ENCODE peak calls at places on chromosomes 12 and 14, in nine cellular contexts. B is NT2/D1, J is H9, T is fibroblast of lung, W is trophoblast cell, D is H1, I is GM12878, A is IMR-90, F is Karpas-422. V is an unnamed sample.

GRCh38 chr12:12004524-12004923 is 66.2 kb upstream of the BCL2L14 start:
- DNase-seq in B (no peak), J (no peak), T (no peak), W (no peak), D (no peak), I (no peak), A (no peak), F (peak), V (no peak)

GRCh38 chr12:125773033-125773432 is 707.8 kb downstream of the AACS start:
- DNase-seq in B (peak), J (peak), T (peak), W (peak), D (peak), I (no peak), A (no peak), F (peak), V (no peak)

GRCh38 chr12:49923035-49923644 is 19.4 kb upstream of the FAIM2 start:
- DNase-seq in B (no peak), J (peak), T (no peak), W (no peak), D (no peak), I (no peak), A (no peak), F (no peak), V (no peak)

GRCh38 chr14:64838656-64839055 is 41.1 kb downstream of the SPTB start:
- DNase-seq in B (no peak), J (no peak), T (no peak), W (no peak), D (no peak), I (no peak), A (no peak), F (no peak), V (no peak)

GRCh38 chr14:68730811-68731425 is 61.9 kb downstream of the ZFP36L1 start:
- DNase-seq in B (peak), J (peak), T (no peak), W (no peak), D (no peak), I (no peak), A (no peak), F (no peak), V (no peak)

GRCh38 chr12:131061041-131061806 is 107.5 kb downstream of the ADGRD1 start:
- DNase-seq in B (no peak), J (peak), T (no peak), W (no peak), D (no peak), I (peak), A (no peak), F (no peak), V (no peak)

GRCh38 chr12:104790296-104791125 is 167.6 kb downstream of the SLC41A2 start:
- DNase-seq in B (no peak), J (peak), T (no peak), W (peak), D (no peak), I (peak), A (peak), F (peak), V (peak)

GRCh38 chr12:120365675-120366340 is 3.2 kb downstream of the MSI1 start:
- DNase-seq in B (no peak), J (no peak), T (no peak), W (peak), D (no peak), I (no peak), A (no peak), F (no peak), V (no peak)

GRCh38 chr14:102693006-102693755 is 84.1 kb upstream of the TRAF3 start:
- DNase-seq in B (no peak), J (no peak), T (no peak), W (peak), D (no peak), I (no peak), A (no peak), F (no peak), V (peak)

GRCh38 chr14:51859136-51859535 is 1.3 kb upstream of the GNG2 start:
- DNase-seq in B (no peak), J (no peak), T (peak), W (no peak), D (no peak), I (no peak), A (peak), F (peak), V (no peak)

GRCh38 chr12:117019866-117020265 is 79.3 kb downstream of the TESC start:
- DNase-seq in B (no peak), J (no peak), T (no peak), W (no peak), D (no peak), I (no peak), A (no peak), F (no peak), V (no peak)

GRCh38 chr12:67991158-67991557 is 1.9 kb downstream of the IFNG-AS1 start:
- DNase-seq in B (no peak), J (no peak), T (no peak), W (no peak), D (no peak), I (no peak), A (no peak), F (no peak), V (no peak)

GRCh38 chr14:32709072-32709471 is 229.6 kb upstream of the NPAS3 start:
- DNase-seq in B (no peak), J (no peak), T (peak), W (peak), D (no peak), I (no peak), A (peak), F (no peak), V (peak)

GRCh38 chr14:35374273-35374681 is 30.3 kb downstream of the NFKBIA start:
- DNase-seq in B (no peak), J (no peak), T (peak), W (peak), D (no peak), I (no peak), A (peak), F (no peak), V (peak)

GRCh38 chr12:73950506-73950905 is 587.1 kb upstream of the ATXN7L3B start:
- DNase-seq in B (no peak), J (no peak), T (no peak), W (no peak), D (no peak), I (no peak), A (no peak), F (no peak), V (no peak)

DNA sequence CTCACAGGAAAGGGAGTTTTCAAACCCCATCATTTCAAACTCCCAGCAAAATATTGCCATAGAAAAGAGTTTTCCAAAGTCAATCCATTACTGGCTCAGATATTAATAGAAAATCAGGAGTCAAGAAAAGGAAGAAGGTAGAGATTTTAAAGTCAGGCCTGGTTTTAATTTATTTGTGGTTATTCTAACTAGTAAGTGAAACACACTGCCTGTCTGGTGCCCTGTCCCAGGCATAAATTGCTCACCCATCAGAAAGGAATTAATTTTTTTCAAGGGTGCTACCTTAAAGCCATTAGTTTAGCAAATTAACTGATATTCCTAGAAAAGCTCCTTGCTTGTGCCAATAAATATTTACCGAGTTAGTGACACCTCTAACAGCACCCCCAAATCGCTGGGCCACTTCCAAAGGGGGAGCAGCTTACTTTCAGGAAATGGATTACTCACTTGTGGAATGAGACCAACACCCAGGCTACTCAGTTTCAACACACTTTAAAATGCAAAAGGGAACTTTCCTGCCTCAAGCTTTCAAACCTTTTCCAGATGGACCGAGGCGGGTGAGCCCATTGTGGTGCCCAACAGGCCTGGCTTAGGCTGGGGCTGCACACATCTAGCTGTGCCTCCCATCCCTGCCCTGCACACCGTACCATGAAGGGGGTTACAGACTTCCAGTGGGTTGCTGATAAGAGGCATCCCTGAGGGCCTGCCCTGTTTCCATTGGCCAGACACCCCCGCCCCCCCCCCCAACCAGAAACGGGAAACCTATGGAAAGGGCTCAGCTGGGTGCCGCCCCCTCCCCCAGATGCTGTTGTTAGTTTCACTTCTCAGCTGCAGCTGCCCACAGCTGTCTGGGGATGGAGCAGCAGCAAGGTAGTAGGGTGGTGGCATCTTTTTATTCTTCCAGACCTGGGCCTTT is 117.2 kb downstream of the SAMD4A start:
- DNase-seq in B (no peak), J (peak), T (peak), W (peak), D (peak), I (no peak), A (peak), F (no peak), V (peak)
- H3K9ac ChIP-seq in B (no peak), J (no peak), T (peak), W (no peak), D (no peak), I (no peak), A (peak), F (no peak), V (peak)

DNA sequence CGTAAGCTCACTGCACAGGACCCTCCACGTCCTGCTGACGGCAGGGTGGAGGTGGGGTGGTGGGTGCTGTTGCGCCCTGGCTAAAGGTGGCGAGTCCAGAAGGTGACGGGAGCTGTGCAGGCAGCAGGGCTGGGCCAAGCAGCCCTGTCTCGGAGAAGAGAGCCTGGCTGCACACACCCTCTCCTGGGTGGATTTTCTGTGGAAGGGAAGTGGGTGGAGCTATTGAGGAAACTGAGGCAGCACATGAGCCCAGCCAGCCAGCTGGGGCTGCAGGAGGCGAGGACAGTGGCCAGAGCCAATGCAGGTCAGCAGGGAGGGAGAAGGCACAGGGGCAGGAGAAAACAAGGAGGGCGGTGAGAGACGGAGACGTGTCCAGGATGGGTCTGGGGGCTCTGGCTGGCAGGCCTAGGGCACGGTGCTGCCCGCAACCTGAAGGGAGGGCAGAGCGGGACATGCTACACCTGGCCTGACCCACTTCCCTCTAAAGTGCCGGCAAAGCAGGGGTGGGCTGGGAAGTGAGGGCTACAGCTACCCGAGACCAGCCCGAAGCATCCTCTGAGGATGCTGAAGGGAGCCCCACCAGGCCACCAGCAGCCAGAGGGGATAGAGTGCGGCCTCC is 20.5 kb downstream of the BTBD6 start:
- DNase-seq in B (no peak), J (no peak), T (no peak), W (no peak), D (no peak), I (no peak), A (no peak), F (no peak), V (no peak)
- H3K9ac ChIP-seq in B (no peak), J (no peak), T (no peak), W (no peak), D (no peak), I (no peak), A (no peak), F (no peak), V (no peak)

DNA sequence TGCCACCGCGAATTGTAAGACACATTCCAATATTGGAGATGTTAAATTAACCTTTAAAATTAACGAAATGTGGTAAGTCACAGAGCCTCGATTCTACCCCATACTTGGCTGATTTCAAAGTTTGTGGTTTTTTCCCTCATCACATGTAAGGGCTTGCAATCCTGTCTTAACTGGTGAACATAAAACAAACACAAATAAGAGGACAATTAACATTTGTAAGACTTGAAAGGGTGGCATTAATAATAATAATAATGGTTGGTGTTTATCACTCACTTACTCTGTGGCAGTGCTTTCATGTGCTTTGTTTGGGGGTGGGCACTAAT is 26.6 kb downstream of the PPFIBP1 start:
- DNase-seq in B (no peak), J (no peak), T (no peak), W (no peak), D (no peak), I (no peak), A (no peak), F (no peak), V (no peak)
- H3K9ac ChIP-seq in B (no peak), J (no peak), T (no peak), W (no peak), D (no peak), I (no peak), A (no peak), F (no peak), V (no peak)

DNA sequence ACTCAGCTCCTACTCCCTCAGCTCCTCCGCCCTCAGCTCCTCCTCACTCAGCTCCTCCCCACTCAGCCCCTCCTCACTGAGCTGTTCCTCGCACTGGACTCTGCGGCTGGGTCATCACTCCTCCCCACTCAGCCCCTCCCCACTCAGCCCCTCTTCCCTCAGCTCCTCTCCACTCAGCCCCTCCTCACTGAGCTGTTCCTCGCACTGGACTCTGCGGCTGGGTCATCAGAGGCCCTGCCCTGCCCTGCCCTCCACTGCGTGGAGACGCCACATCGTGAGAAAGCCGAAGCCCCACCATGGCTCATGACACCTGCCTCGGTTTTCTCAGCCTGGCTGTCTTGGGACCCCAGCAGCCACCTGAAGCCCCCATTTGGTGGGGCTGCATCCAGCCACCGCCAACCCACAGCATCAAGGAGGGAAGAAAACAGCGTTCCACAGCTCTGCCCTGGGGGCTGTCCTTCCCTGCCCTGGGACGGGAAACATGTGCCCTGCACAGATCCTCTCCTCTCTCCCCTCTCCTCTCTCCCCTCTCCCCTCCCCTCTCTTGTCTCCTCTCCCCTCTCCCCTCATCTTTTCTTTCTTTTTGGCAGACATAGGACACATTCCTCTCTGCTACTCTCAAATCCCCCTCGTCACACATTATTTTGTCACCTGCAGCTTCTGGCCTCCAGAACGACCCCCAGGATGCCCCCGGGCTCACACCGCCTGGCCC is 17.7 kb downstream of the NOC4L start:
- DNase-seq in B (no peak), J (no peak), T (no peak), W (no peak), D (no peak), I (no peak), A (no peak), F (no peak), V (no peak)
- H3K9ac ChIP-seq in B (peak), J (no peak), T (no peak), W (no peak), D (no peak), I (no peak), A (no peak), F (no peak), V (no peak)

DNA sequence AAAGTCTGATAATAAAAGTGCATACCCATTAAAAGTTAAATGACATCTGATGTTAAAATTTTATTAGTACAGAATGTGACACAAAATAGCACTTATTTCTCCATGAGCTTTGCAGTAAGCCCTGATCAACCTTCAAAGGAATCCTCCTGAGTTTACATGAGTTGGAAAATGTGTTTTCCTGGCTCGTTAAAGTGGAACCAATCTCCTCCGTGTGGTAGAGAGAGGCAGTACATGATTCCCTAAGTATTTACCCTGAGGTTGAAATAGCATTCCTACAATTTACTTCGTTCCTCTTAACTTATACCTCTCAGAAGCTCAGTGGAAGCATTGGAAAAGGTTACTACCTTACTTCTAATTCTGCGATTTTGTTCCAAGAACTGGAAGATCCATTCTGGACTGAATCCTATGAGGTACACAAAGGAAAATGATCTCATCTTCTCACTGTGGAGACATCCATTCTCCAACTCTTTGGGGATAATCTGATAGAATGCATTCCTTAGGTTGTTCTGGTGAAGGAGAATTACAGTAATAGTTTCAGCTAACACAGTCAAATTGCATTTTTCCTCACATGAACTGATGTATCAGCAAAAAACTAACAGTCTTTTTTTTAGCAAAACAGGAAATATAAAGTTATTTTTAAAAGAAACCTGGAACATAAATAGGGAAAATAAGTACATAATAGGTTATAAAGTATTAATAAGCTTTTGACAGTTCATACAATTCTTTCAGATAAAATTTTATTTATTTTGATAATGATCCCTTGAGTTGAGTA is 475.6 kb downstream of the PDZRN4 start:
- DNase-seq in B (peak), J (no peak), T (peak), W (peak), D (no peak), I (no peak), A (peak), F (no peak), V (peak)
- H3K9ac ChIP-seq in B (no peak), J (no peak), T (no peak), W (no peak), D (no peak), I (no peak), A (no peak), F (no peak), V (no peak)

GRCh38 chr12:88639361-88639760 is 59.1 kb upstream of the KITLG start:
- DNase-seq in B (no peak), J (no peak), T (peak), W (no peak), D (no peak), I (no peak), A (peak), F (no peak), V (no peak)
- H3K9ac ChIP-seq in B (no peak), J (no peak), T (no peak), W (no peak), D (no peak), I (no peak), A (no peak), F (no peak), V (peak)

DNA sequence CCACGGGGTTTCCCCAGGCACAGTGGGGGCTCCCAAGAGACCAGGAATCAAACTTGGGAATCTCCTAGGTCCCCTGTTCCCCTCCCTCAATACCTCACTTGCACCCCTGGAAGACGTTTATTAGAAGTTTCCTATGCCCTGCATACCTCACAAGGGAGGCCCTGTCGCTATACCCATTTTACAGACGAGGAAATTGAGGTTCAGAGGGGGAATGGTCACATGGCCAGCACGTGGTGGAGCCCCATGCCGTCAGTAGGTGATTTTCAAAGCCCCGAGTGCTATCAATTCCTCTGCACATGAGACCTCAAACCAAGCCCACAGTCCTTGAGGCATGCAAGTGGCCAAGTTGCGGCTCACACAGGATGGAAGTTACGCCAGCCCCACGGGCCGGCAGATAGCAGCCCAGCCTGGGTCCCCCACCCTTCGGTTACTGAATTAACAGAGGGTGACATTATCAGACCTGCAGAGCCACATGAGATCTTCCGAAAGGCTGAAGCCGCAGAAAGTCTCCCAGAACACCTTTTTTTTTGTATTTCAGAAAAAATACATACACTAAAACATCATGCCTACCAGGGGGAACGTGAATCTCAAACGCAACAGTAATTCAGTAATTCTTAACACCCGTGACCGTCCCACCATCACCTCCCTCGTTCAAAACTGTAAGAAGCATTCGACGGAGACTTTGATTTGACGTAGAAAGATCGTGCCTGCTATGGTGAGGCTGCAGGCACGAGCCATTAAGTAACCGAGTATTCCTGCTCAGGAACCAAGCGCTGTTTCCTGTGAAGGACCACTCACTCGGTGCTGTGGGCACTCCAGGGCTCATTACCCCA is 129.0 kb downstream of the RFLNA start:
- DNase-seq in B (no peak), J (no peak), T (no peak), W (no peak), D (no peak), I (no peak), A (no peak), F (no peak), V (peak)
- H3K9ac ChIP-seq in B (peak), J (no peak), T (peak), W (no peak), D (no peak), I (no peak), A (peak), F (no peak), V (peak)

GRCh38 chr12:32211769-32212156 is 105.1 kb downstream of the BICD1 start:
- DNase-seq in B (no peak), J (no peak), T (no peak), W (peak), D (no peak), I (no peak), A (no peak), F (no peak), V (no peak)

GRCh38 chr12:32208355-32208754 is 101.7 kb downstream of the BICD1 start:
- DNase-seq in B (no peak), J (no peak), T (no peak), W (no peak), D (no peak), I (no peak), A (no peak), F (no peak), V (no peak)

GRCh38 chr12:32214723-32215122 is 108.1 kb downstream of the BICD1 start:
- DNase-seq in B (no peak), J (no peak), T (no peak), W (no peak), D (no peak), I (no peak), A (no peak), F (no peak), V (no peak)

GRCh38 chr12:32211066-32211768 is 104.6 kb downstream of the BICD1 start:
- DNase-seq in B (no peak), J (no peak), T (no peak), W (no peak), D (no peak), I (no peak), A (no peak), F (no peak), V (no peak)
- H3K9ac ChIP-seq in B (no peak), J (no peak), T (no peak), W (no peak), D (no peak), I (no peak), A (no peak), F (no peak), V (no peak)

GRCh38 chr14:97970222-97970621 is 1173.0 kb downstream of the VRK1 start:
- DNase-seq in B (no peak), J (no peak), T (no peak), W (no peak), D (no peak), I (no peak), A (no peak), F (no peak), V (no peak)
- H3K9ac ChIP-seq in B (no peak), J (no peak), T (no peak), W (no peak), D (no peak), I (no peak), A (no peak), F (no peak), V (no peak)

V was measured in adipocyte.